ENCODE peak calls at places on chromosomes 11 and 22, in eight cellular contexts. One of them, this sample, is unnamed.

GRCh38 chr11:40921256-40921655 is 538.2 kb downstream of the LRRC4C start:
- DNase-seq in epithelial cell of esophagus: no peak
- DNase-seq in lower lobe of right lung: no peak
- DNase-seq in progenitor cell of endocrine pancreas: no peak
- DNase-seq in neural crest cell: no peak
- DNase-seq in neural progenitor cell: no peak
- DNase-seq in PC-3: no peak
- DNase-seq in AG09319: no peak
- DNase-seq in this sample: no peak

GRCh38 chr11:21723681-21724080 is 469.2 kb upstream of the ANO5 start:
- DNase-seq in epithelial cell of esophagus: no peak
- DNase-seq in lower lobe of right lung: no peak
- DNase-seq in progenitor cell of endocrine pancreas: no peak
- DNase-seq in neural crest cell: no peak
- DNase-seq in neural progenitor cell: no peak
- DNase-seq in PC-3: no peak
- DNase-seq in AG09319: no peak
- DNase-seq in this sample: no peak

GRCh38 chr11:75031224-75031753 is 42.6 kb downstream of the NEU3 start:
- DNase-seq in epithelial cell of esophagus: peak
- DNase-seq in lower lobe of right lung: no peak
- DNase-seq in progenitor cell of endocrine pancreas: no peak
- DNase-seq in neural crest cell: no peak
- DNase-seq in neural progenitor cell: no peak
- DNase-seq in PC-3: peak
- DNase-seq in AG09319: no peak
- DNase-seq in this sample: no peak

GRCh38 chr11:62931501-62932278 is 10.5 kb upstream of the CHRM1 start:
- DNase-seq in epithelial cell of esophagus: no peak
- DNase-seq in lower lobe of right lung: no peak
- DNase-seq in progenitor cell of endocrine pancreas: no peak
- DNase-seq in neural crest cell: no peak
- DNase-seq in neural progenitor cell: no peak
- DNase-seq in PC-3: peak
- DNase-seq in AG09319: no peak
- DNase-seq in this sample: no peak

GRCh38 chr11:117143390-117143789 is 697 bp upstream of the PAFAH1B2 start:
- DNase-seq in epithelial cell of esophagus: peak
- DNase-seq in lower lobe of right lung: peak
- DNase-seq in progenitor cell of endocrine pancreas: no peak
- DNase-seq in neural crest cell: no peak
- DNase-seq in neural progenitor cell: peak
- DNase-seq in PC-3: peak
- DNase-seq in AG09319: no peak
- DNase-seq in this sample: no peak

GRCh38 chr11:128704517-128704916 is 10.6 kb downstream of the FLI1 start:
- DNase-seq in epithelial cell of esophagus: no peak
- DNase-seq in lower lobe of right lung: no peak
- DNase-seq in progenitor cell of endocrine pancreas: no peak
- DNase-seq in neural crest cell: no peak
- DNase-seq in neural progenitor cell: no peak
- DNase-seq in PC-3: no peak
- DNase-seq in AG09319: no peak
- DNase-seq in this sample: no peak

GRCh38 chr22:39893526-39893925 is at the start of gene ENTHD1:
- DNase-seq in epithelial cell of esophagus: no peak
- DNase-seq in lower lobe of right lung: no peak
- DNase-seq in progenitor cell of endocrine pancreas: no peak
- DNase-seq in neural crest cell: no peak
- DNase-seq in neural progenitor cell: no peak
- DNase-seq in PC-3: no peak
- DNase-seq in AG09319: no peak
- DNase-seq in this sample: no peak

GRCh38 chr11:20671856-20672546 is 2.6 kb downstream of the NELL1 start:
- DNase-seq in epithelial cell of esophagus: peak
- DNase-seq in lower lobe of right lung: no peak
- DNase-seq in progenitor cell of endocrine pancreas: no peak
- DNase-seq in neural crest cell: no peak
- DNase-seq in neural progenitor cell: peak
- DNase-seq in PC-3: peak
- DNase-seq in AG09319: no peak
- DNase-seq in this sample: no peak

GRCh38 chr22:45885941-45886395 is 91.0 kb downstream of the WNT7B start:
- DNase-seq in epithelial cell of esophagus: no peak
- DNase-seq in lower lobe of right lung: peak
- DNase-seq in progenitor cell of endocrine pancreas: no peak
- DNase-seq in neural crest cell: peak
- DNase-seq in neural progenitor cell: no peak
- DNase-seq in PC-3: no peak
- DNase-seq in AG09319: no peak
- DNase-seq in this sample: no peak

GRCh38 chr11:119316729-119317591 is at the start of gene MCAM:
- DNase-seq in epithelial cell of esophagus: peak
- DNase-seq in lower lobe of right lung: no peak
- DNase-seq in progenitor cell of endocrine pancreas: no peak
- DNase-seq in neural crest cell: peak
- DNase-seq in neural progenitor cell: peak
- DNase-seq in PC-3: peak
- DNase-seq in AG09319: no peak
- DNase-seq in this sample: no peak

GRCh38 chr11:84249344-84250135 is 963.4 kb upstream of the CCDC90B start:
- DNase-seq in epithelial cell of esophagus: peak
- DNase-seq in lower lobe of right lung: no peak
- DNase-seq in progenitor cell of endocrine pancreas: no peak
- DNase-seq in neural crest cell: no peak
- DNase-seq in neural progenitor cell: no peak
- DNase-seq in PC-3: no peak
- DNase-seq in AG09319: no peak
- DNase-seq in this sample: no peak

GRCh38 chr11:6553634-6554033 is 49.8 kb downstream of the RRP8 start:
- DNase-seq in epithelial cell of esophagus: no peak
- DNase-seq in lower lobe of right lung: no peak
- DNase-seq in progenitor cell of endocrine pancreas: no peak
- DNase-seq in neural crest cell: no peak
- DNase-seq in neural progenitor cell: no peak
- DNase-seq in PC-3: no peak
- DNase-seq in AG09319: no peak
- DNase-seq in this sample: no peak

GRCh38 chr11:15774021-15774862 is 582.1 kb downstream of the SOX6 start:
- DNase-seq in epithelial cell of esophagus: no peak
- DNase-seq in lower lobe of right lung: no peak
- DNase-seq in progenitor cell of endocrine pancreas: no peak
- DNase-seq in neural crest cell: no peak
- DNase-seq in neural progenitor cell: peak
- DNase-seq in PC-3: no peak
- DNase-seq in AG09319: no peak
- DNase-seq in this sample: no peak

GRCh38 chr22:47333625-47334024 is 571.2 kb downstream of the TBC1D22A start:
- DNase-seq in epithelial cell of esophagus: peak
- DNase-seq in lower lobe of right lung: no peak
- DNase-seq in progenitor cell of endocrine pancreas: no peak
- DNase-seq in neural crest cell: no peak
- DNase-seq in neural progenitor cell: no peak
- DNase-seq in PC-3: peak
- DNase-seq in AG09319: no peak
- DNase-seq in this sample: no peak

GRCh38 chr22:19143967-19144400 is 467 bp downstream of the ESS2 start:
- DNase-seq in epithelial cell of esophagus: peak
- DNase-seq in lower lobe of right lung: no peak
- DNase-seq in progenitor cell of endocrine pancreas: no peak
- DNase-seq in neural crest cell: no peak
- DNase-seq in neural progenitor cell: no peak
- DNase-seq in PC-3: no peak
- DNase-seq in AG09319: no peak
- DNase-seq in this sample: no peak

GRCh38 chr11:47248664-47249377 is at the start of gene ACP2:
- DNase-seq in epithelial cell of esophagus: peak
- DNase-seq in lower lobe of right lung: peak
- DNase-seq in progenitor cell of endocrine pancreas: peak
- DNase-seq in neural crest cell: peak
- DNase-seq in neural progenitor cell: peak
- DNase-seq in PC-3: peak
- DNase-seq in AG09319: no peak
- DNase-seq in this sample: peak
- TF ChIP-seq CTCF in epithelial cell of esophagus: peak
- TF ChIP-seq CTCF in lower lobe of right lung: no peak
- TF ChIP-seq CTCF in progenitor cell of endocrine pancreas: peak
- TF ChIP-seq CTCF in neural crest cell: peak
- TF ChIP-seq CTCF in neural progenitor cell: peak
- TF ChIP-seq CTCF in PC-3: peak
- TF ChIP-seq CTCF in AG09319: peak
- TF ChIP-seq CTCF in this sample: no peak

DNA sequence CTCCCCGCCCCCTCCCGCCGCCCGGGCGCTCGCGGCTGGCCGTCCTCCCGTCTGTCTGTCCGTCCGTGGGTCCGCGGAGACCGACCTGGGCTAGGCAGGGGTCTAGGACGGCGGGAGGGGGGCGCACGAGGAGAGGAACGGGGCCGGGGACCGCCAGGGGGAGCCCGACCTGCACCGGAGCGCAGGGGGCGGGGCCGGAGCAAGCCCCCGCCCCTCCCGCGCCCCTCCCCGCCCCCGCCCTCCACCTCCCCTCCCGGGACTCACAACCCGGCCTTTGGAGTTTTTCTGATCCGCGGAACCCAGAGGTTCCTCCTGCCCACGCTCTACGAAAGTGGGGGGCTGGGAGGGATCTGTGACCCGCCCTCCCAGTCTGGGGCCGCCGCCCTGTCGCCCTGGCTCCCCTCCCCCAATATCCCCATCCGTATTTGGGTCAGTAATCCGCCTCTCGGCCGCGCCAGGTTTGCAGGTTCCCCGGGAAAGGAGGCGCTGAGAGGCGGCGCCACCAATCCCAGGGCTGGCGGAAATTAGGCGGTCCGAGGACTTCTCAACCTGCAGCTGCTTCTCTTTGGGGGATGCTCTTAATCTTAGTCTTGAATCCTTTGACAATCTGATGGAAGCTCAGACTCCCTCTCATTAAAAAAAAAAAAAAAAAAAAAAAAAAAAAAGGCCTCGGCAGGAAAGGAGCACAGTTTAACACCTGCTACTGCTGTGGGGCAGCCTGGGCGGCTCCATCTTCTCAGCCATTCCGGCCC is 922 bp upstream of the KCNJ11 start:
- DNase-seq in epithelial cell of esophagus: peak
- DNase-seq in lower lobe of right lung: peak
- DNase-seq in progenitor cell of endocrine pancreas: peak
- DNase-seq in neural crest cell: peak
- DNase-seq in neural progenitor cell: peak
- DNase-seq in PC-3: peak
- DNase-seq in AG09319: no peak
- DNase-seq in this sample: peak
- TF ChIP-seq CTCF in epithelial cell of esophagus: peak
- TF ChIP-seq CTCF in lower lobe of right lung: peak
- TF ChIP-seq CTCF in progenitor cell of endocrine pancreas: peak
- TF ChIP-seq CTCF in neural crest cell: peak
- TF ChIP-seq CTCF in neural progenitor cell: peak
- TF ChIP-seq CTCF in PC-3: peak
- TF ChIP-seq CTCF in AG09319: peak
- TF ChIP-seq CTCF in this sample: peak

DNA sequence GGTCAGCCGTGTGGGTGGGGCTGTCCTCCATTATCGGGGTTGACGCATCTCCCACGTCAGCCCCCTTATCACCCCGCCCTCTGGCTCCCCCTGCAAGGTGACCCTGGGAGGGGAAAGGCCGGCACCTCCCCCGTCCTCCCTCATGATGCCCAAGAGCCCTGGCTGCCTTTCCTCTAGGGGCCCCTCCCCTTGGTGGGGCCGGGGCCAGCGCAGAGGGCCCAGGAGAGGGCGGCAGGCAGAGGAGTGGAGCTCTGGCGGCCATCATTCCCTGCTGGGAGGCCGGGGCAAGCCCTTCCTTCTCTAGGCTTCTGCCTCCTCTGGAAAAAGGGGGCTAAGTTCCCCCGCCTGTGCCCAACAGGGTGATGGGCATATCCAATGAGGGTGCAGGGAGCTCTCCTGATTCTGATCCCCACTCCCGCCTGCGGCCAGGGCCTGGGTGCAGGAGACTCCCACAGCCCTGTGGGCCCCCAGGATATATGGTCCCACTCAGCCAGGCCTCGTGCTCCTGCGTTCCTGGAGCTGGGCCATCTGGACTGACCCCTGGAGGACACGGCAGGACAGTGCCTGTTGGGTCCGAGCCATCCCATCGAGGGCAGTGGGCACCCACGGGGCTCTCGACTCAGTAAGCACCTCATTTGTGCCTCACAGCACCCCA is 12.3 kb downstream of the MYRF start:
- DNase-seq in epithelial cell of esophagus: no peak
- DNase-seq in lower lobe of right lung: no peak
- DNase-seq in progenitor cell of endocrine pancreas: no peak
- DNase-seq in neural crest cell: no peak
- DNase-seq in neural progenitor cell: no peak
- DNase-seq in PC-3: no peak
- DNase-seq in AG09319: no peak
- DNase-seq in this sample: no peak
- TF ChIP-seq CTCF in epithelial cell of esophagus: no peak
- TF ChIP-seq CTCF in lower lobe of right lung: no peak
- TF ChIP-seq CTCF in progenitor cell of endocrine pancreas: peak
- TF ChIP-seq CTCF in neural crest cell: no peak
- TF ChIP-seq CTCF in neural progenitor cell: peak
- TF ChIP-seq CTCF in PC-3: no peak
- TF ChIP-seq CTCF in AG09319: no peak
- TF ChIP-seq CTCF in this sample: no peak

DNA sequence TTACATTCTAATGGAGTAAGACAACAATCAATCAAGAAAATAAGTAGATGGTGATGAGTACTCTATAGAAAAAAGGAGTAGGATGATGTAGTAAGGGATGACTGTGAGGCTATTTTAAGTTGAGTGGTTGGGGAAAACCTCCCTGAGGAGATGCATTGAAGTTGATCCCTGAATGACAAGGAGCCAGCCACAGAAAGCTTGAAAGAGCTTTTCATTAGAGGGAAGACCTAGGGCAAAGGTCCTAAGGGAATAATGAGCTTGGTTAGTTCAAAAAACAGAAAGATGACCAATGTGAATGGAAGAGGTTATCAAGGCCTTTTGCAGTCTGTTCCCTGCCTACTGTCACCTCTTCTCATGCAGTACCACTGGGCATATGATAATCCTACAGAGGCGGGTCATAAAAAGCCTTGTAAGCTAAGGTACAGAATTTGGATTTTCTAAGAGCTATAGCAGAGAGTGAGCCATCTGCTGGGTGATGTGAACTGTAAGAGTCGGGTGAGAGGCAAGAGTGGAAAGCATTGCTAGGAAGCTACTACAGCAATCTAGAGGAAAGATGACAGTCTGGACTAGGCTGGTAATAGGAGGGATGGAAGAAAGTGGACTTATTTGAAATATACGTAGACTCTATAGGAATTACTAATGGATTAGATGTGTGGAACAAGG is 3.1 kb downstream of the PPP2R1B start:
- DNase-seq in epithelial cell of esophagus: no peak
- DNase-seq in lower lobe of right lung: no peak
- DNase-seq in progenitor cell of endocrine pancreas: no peak
- DNase-seq in neural crest cell: no peak
- DNase-seq in neural progenitor cell: peak
- DNase-seq in PC-3: peak
- DNase-seq in AG09319: no peak
- DNase-seq in this sample: no peak
- TF ChIP-seq CTCF in epithelial cell of esophagus: peak
- TF ChIP-seq CTCF in lower lobe of right lung: no peak
- TF ChIP-seq CTCF in progenitor cell of endocrine pancreas: no peak
- TF ChIP-seq CTCF in neural crest cell: no peak
- TF ChIP-seq CTCF in neural progenitor cell: peak
- TF ChIP-seq CTCF in PC-3: peak
- TF ChIP-seq CTCF in AG09319: peak
- TF ChIP-seq CTCF in this sample: no peak

GRCh38 chr11:315051-315481 is 1.2 kb downstream of the IFITM1 start:
- DNase-seq in epithelial cell of esophagus: no peak
- DNase-seq in lower lobe of right lung: no peak
- DNase-seq in progenitor cell of endocrine pancreas: no peak
- DNase-seq in neural crest cell: no peak
- DNase-seq in neural progenitor cell: no peak
- DNase-seq in PC-3: no peak
- DNase-seq in AG09319: no peak
- DNase-seq in this sample: no peak
- TF ChIP-seq CTCF in epithelial cell of esophagus: no peak
- TF ChIP-seq CTCF in lower lobe of right lung: no peak
- TF ChIP-seq CTCF in progenitor cell of endocrine pancreas: no peak
- TF ChIP-seq CTCF in neural crest cell: no peak
- TF ChIP-seq CTCF in neural progenitor cell: no peak
- TF ChIP-seq CTCF in PC-3: no peak
- TF ChIP-seq CTCF in AG09319: no peak
- TF ChIP-seq CTCF in this sample: no peak